ENCODE peak calls at places on chromosomes 4 and X, in nine cellular contexts. One of them, this sample, is unnamed.

GRCh38 chr4:119300388-119301131 is 21.4 kb downstream of the FABP2 start:
- DNase-seq in lower lobe of right lung: peak
- DNase-seq in EH: peak
- DNase-seq in ELF-1: peak
- DNase-seq in sciatic nerve: peak
- DNase-seq in AG08396: peak
- DNase-seq in RCC 7860: peak
- DNase-seq in HCT116: peak
- DNase-seq in progenitor cell of endocrine pancreas: peak
- DNase-seq in this sample: peak

GRCh38 chrX:84322083-84322827 is 134.3 kb upstream of the RPS6KA6 start:
- DNase-seq in lower lobe of right lung: no peak
- DNase-seq in EH: no peak
- DNase-seq in ELF-1: no peak
- DNase-seq in sciatic nerve: no peak
- DNase-seq in AG08396: no peak
- DNase-seq in RCC 7860: no peak
- DNase-seq in HCT116: no peak
- DNase-seq in progenitor cell of endocrine pancreas: no peak
- DNase-seq in this sample: no peak

GRCh38 chr4:73127839-73128448 is 58.4 kb upstream of the COX18 start:
- DNase-seq in lower lobe of right lung: no peak
- DNase-seq in EH: peak
- DNase-seq in ELF-1: peak
- DNase-seq in sciatic nerve: no peak
- DNase-seq in AG08396: no peak
- DNase-seq in RCC 7860: no peak
- DNase-seq in HCT116: no peak
- DNase-seq in progenitor cell of endocrine pancreas: no peak
- DNase-seq in this sample: peak

GRCh38 chrX:51144828-51145442 is 187.7 kb upstream of the NUDT10 start:
- DNase-seq in lower lobe of right lung: no peak
- DNase-seq in EH: peak
- DNase-seq in ELF-1: peak
- DNase-seq in sciatic nerve: no peak
- DNase-seq in AG08396: peak
- DNase-seq in RCC 7860: peak
- DNase-seq in HCT116: no peak
- DNase-seq in progenitor cell of endocrine pancreas: peak
- DNase-seq in this sample: peak

GRCh38 chrX:18272222-18272621 is 51.5 kb upstream of the BEND2 start:
- DNase-seq in lower lobe of right lung: no peak
- DNase-seq in EH: no peak
- DNase-seq in ELF-1: no peak
- DNase-seq in sciatic nerve: no peak
- DNase-seq in AG08396: no peak
- DNase-seq in RCC 7860: no peak
- DNase-seq in HCT116: no peak
- DNase-seq in progenitor cell of endocrine pancreas: no peak
- DNase-seq in this sample: no peak

GRCh38 chr4:151911970-151912369 is 151.2 kb upstream of the GATB start:
- DNase-seq in lower lobe of right lung: no peak
- DNase-seq in EH: no peak
- DNase-seq in ELF-1: no peak
- DNase-seq in sciatic nerve: no peak
- DNase-seq in AG08396: no peak
- DNase-seq in RCC 7860: no peak
- DNase-seq in HCT116: no peak
- DNase-seq in progenitor cell of endocrine pancreas: no peak
- DNase-seq in this sample: no peak

GRCh38 chr4:2954358-2955185 is 8.6 kb downstream of the NOP14 start:
- DNase-seq in lower lobe of right lung: no peak
- DNase-seq in EH: no peak
- DNase-seq in ELF-1: peak
- DNase-seq in sciatic nerve: no peak
- DNase-seq in AG08396: no peak
- DNase-seq in RCC 7860: no peak
- DNase-seq in HCT116: peak
- DNase-seq in progenitor cell of endocrine pancreas: no peak
- DNase-seq in this sample: peak

GRCh38 chr4:169384741-169385140 is 114.0 kb upstream of the SH3RF1 start:
- DNase-seq in lower lobe of right lung: no peak
- DNase-seq in EH: no peak
- DNase-seq in ELF-1: no peak
- DNase-seq in sciatic nerve: no peak
- DNase-seq in AG08396: no peak
- DNase-seq in RCC 7860: no peak
- DNase-seq in HCT116: no peak
- DNase-seq in progenitor cell of endocrine pancreas: no peak
- DNase-seq in this sample: no peak

GRCh38 chrX:153491351-153492152 is 3.2 kb upstream of the BGN start:
- DNase-seq in lower lobe of right lung: no peak
- DNase-seq in EH: no peak
- DNase-seq in ELF-1: no peak
- DNase-seq in sciatic nerve: no peak
- DNase-seq in AG08396: no peak
- DNase-seq in RCC 7860: no peak
- DNase-seq in HCT116: no peak
- DNase-seq in progenitor cell of endocrine pancreas: no peak
- DNase-seq in this sample: no peak

GRCh38 chr4:181194096-181194495 is 1049.1 kb upstream of the TENM3 start:
- DNase-seq in lower lobe of right lung: no peak
- DNase-seq in EH: no peak
- DNase-seq in ELF-1: no peak
- DNase-seq in sciatic nerve: no peak
- DNase-seq in AG08396: no peak
- DNase-seq in RCC 7860: no peak
- DNase-seq in HCT116: no peak
- DNase-seq in progenitor cell of endocrine pancreas: no peak
- DNase-seq in this sample: no peak

GRCh38 chr4:6336166-6336565 is 66.5 kb downstream of the WFS1 start:
- DNase-seq in lower lobe of right lung: peak
- DNase-seq in EH: no peak
- DNase-seq in ELF-1: no peak
- DNase-seq in sciatic nerve: no peak
- DNase-seq in AG08396: no peak
- DNase-seq in RCC 7860: no peak
- DNase-seq in HCT116: no peak
- DNase-seq in progenitor cell of endocrine pancreas: no peak
- DNase-seq in this sample: no peak

GRCh38 chr4:26873391-26874026 is 12.9 kb downstream of the STIM2 start:
- DNase-seq in lower lobe of right lung: no peak
- DNase-seq in EH: no peak
- DNase-seq in ELF-1: no peak
- DNase-seq in sciatic nerve: no peak
- DNase-seq in AG08396: no peak
- DNase-seq in RCC 7860: no peak
- DNase-seq in HCT116: no peak
- DNase-seq in progenitor cell of endocrine pancreas: no peak
- DNase-seq in this sample: no peak